ENCODE peak calls at places on chromosome 17, in eight cellular contexts. I is left lung; X is GM12864; J is activated CD4-positive, alpha-beta T cell treated with anti-CD3 and anti-CD28 coated beads, Interleukin-2, amount 50 U/mL, for 24 hours; C is erythroblast; E is CD8-positive, alpha-beta memory T cell; G is tibial nerve; N is substantia nigra. Q is an unnamed sample.

GRCh38 chr17:15999974-16000827 is 577 bp downstream of the TTC19 start:
- DNase-seq in I (no peak), X (no peak), J (no peak), C (peak), E (no peak), G (no peak), N (no peak), Q (no peak)

GRCh38 chr17:40177275-40177874 is at the start of gene RAPGEFL1:
- DNase-seq in I (peak), X (no peak), J (peak), C (peak), E (peak), G (peak), N (no peak), Q (peak)

GRCh38 chr17:50203086-50203485 is 1.7 kb upstream of the COL1A1 start:
- DNase-seq in I (peak), X (no peak), J (no peak), C (no peak), E (no peak), G (no peak), N (no peak), Q (no peak)

GRCh38 chr17:29982991-29983390 is 41.6 kb downstream of the EFCAB5 start:
- DNase-seq in I (no peak), X (no peak), J (no peak), C (no peak), E (no peak), G (no peak), N (no peak), Q (no peak)

GRCh38 chr17:39027037-39027436 is 59.8 kb upstream of the FBXO47 start:
- DNase-seq in I (peak), X (no peak), J (no peak), C (no peak), E (no peak), G (peak), N (no peak), Q (peak)

GRCh38 chr17:69404398-69404797 is 10.1 kb upstream of the MAP2K6 start:
- DNase-seq in I (no peak), X (no peak), J (no peak), C (no peak), E (no peak), G (no peak), N (no peak), Q (no peak)

GRCh38 chr17:38730526-38731379 is 612 bp downstream of the CISD3 start:
- DNase-seq in I (peak), X (no peak), J (no peak), C (peak), E (no peak), G (peak), N (no peak), Q (peak)

GRCh38 chr17:61490540-61490975 is 38.3 kb downstream of the TBX4 start:
- DNase-seq in I (no peak), X (no peak), J (no peak), C (no peak), E (no peak), G (no peak), N (no peak), Q (no peak)

GRCh38 chr17:28738680-28739384 is 5.0 kb upstream of the TRAF4 start:
- DNase-seq in I (no peak), X (peak), J (no peak), C (no peak), E (no peak), G (no peak), N (no peak), Q (no peak)

GRCh38 chr17:45693792-45694191 is 90.3 kb upstream of the CRHR1 start:
- DNase-seq in I (no peak), X (no peak), J (no peak), C (no peak), E (no peak), G (no peak), N (no peak), Q (no peak)

GRCh38 chr17:2215616-2216364 is 87.8 kb downstream of the SMG6 start:
- DNase-seq in I (peak), X (peak), J (peak), C (peak), E (peak), G (peak), N (no peak), Q (no peak)

GRCh38 chr17:57628421-57628820 is 116.7 kb downstream of the CCDC182 start:
- DNase-seq in I (no peak), X (no peak), J (no peak), C (no peak), E (no peak), G (no peak), N (no peak), Q (no peak)

GRCh38 chr17:19000531-19001011 is 4.0 kb downstream of the FAM83G start:
- DNase-seq in I (no peak), X (no peak), J (no peak), C (no peak), E (no peak), G (no peak), N (no peak), Q (no peak)

GRCh38 chr17:8649157-8650118 is 18.9 kb upstream of the MYH10 start:
- DNase-seq in I (no peak), X (no peak), J (no peak), C (no peak), E (no peak), G (no peak), N (no peak), Q (no peak)

GRCh38 chr17:66691644-66692500 is 143.0 kb upstream of the CACNG5 start:
- DNase-seq in I (no peak), X (no peak), J (no peak), C (no peak), E (no peak), G (peak), N (no peak), Q (no peak)

GRCh38 chr17:64269687-64270649 is 6.9 kb upstream of the TEX2 start:
- DNase-seq in I (no peak), X (no peak), J (no peak), C (no peak), E (no peak), G (no peak), N (no peak), Q (no peak)

GRCh38 chr17:28115046-28115445 is 72.6 kb downstream of the NLK start:
- DNase-seq in I (no peak), X (no peak), J (no peak), C (no peak), E (no peak), G (no peak), N (no peak), Q (no peak)

GRCh38 chr17:77834170-77835115 is 124.1 kb upstream of the TNRC6C start:
- DNase-seq in I (peak), X (no peak), J (no peak), C (peak), E (peak), G (no peak), N (no peak), Q (no peak)

GRCh38 chr17:33084755-33085154 is 93.1 kb downstream of the SPACA3 start:
- DNase-seq in I (no peak), X (no peak), J (no peak), C (no peak), E (no peak), G (no peak), N (no peak), Q (no peak)

GRCh38 chr17:36652716-36653115 is 51.3 kb downstream of the MRM1 start:
- DNase-seq in I (no peak), X (no peak), J (no peak), C (no peak), E (no peak), G (no peak), N (no peak), Q (no peak)

GRCh38 chr17:79664925-79665738 is 54.3 kb upstream of the RBFOX3 start:
- DNase-seq in I (peak), X (no peak), J (no peak), C (no peak), E (no peak), G (peak), N (no peak), Q (peak)

GRCh38 chr17:73304971-73305786 is 6.6 kb downstream of the CDC42EP4 start:
- DNase-seq in I (peak), X (no peak), J (no peak), C (peak), E (no peak), G (no peak), N (no peak), Q (no peak)

GRCh38 chr17:35864853-35865252 is 3.8 kb downstream of the HEATR9 start:
- DNase-seq in I (no peak), X (no peak), J (no peak), C (no peak), E (no peak), G (no peak), N (no peak), Q (no peak)

GRCh38 chr17:57876023-57876865 is 26.4 kb upstream of the MRPS23 start:
- DNase-seq in I (no peak), X (no peak), J (no peak), C (no peak), E (no peak), G (no peak), N (no peak), Q (no peak)

GRCh38 chr17:9050801-9051401 is 29.6 kb downstream of the NTN1 start:
- DNase-seq in I (no peak), X (no peak), J (no peak), C (no peak), E (no peak), G (no peak), N (no peak), Q (no peak)

GRCh38 chr17:43456661-43457361 is 27.0 kb upstream of the DHX8 start:
- DNase-seq in I (peak), X (no peak), J (no peak), C (no peak), E (no peak), G (peak), N (no peak), Q (no peak)

GRCh38 chr17:77737442-77738265 is 220.8 kb upstream of the TNRC6C start:
- DNase-seq in I (peak), X (no peak), J (no peak), C (no peak), E (no peak), G (no peak), N (no peak), Q (peak)

GRCh38 chr17:11742891-11743290 is 144.6 kb downstream of the DNAH9 start:
- DNase-seq in I (no peak), X (no peak), J (no peak), C (no peak), E (no peak), G (no peak), N (no peak), Q (no peak)

Q was measured in pancreas.